ENCODE peak calls at places on chromosomes 7 and 10, in five cellular contexts. Z, V, N, D and Y are unnamed samples.

GRCh38 chr10:24444337-24444736 is 235.4 kb downstream of the KIAA1217 start:
- DNase-seq in N (peak; percentile 62), V (no peak), D (no peak), Z (no peak), Y (peak; percentile 97)

GRCh38 chr7:98244871-98245270 is 7.2 kb downstream of the TECPR1 start:
- DNase-seq in N (no peak), D (no peak), Z (no peak), V (no peak), Y (no peak)

GRCh38 chr10:5071411-5072198 is 22.6 kb upstream of the AKR1C3 start:
- DNase-seq in V (peak; percentile 85), N (no peak), Z (peak; percentile 70), D (peak; percentile 57), Y (peak; percentile 97)

GRCh38 chr10:80471009-80471408 is 16.9 kb downstream of the TSPAN14 start:
- DNase-seq in V (no peak), Z (no peak), N (no peak), D (no peak), Y (no peak)

GRCh38 chr10:12358863-12359647 is 9.7 kb downstream of the CAMK1D start:
- DNase-seq in D (no peak), V (no peak), Z (no peak), N (no peak), Y (no peak)

GRCh38 chr7:20352573-20353304 is 22.0 kb downstream of the ITGB8 start:
- DNase-seq in D (no peak), V (peak; percentile 44), Z (no peak), N (no peak), Y (peak; percentile 71)

GRCh38 chr10:124252097-124252715 is 158.8 kb upstream of the CHST15 start:
- DNase-seq in N (no peak), Z (no peak), D (no peak), V (no peak), Y (no peak)

GRCh38 chr7:77450613-77451012 is 34.5 kb upstream of the GSAP start:
- DNase-seq in Z (no peak), N (no peak), D (no peak), V (no peak), Y (no peak)

GRCh38 chr7:36583318-36583717 is 141.0 kb downstream of the AOAH start:
- DNase-seq in V (no peak), N (no peak), Z (no peak), D (no peak), Y (peak; percentile 61)

GRCh38 chr7:36034020-36034419 is 119.0 kb upstream of the EEPD1 start:
- DNase-seq in D (no peak), V (no peak), Z (no peak), N (no peak), Y (peak; percentile 43)

GRCh38 chr10:26780793-26781601 is 79.8 kb downstream of the ABI1 start:
- DNase-seq in V (peak; percentile 40), D (no peak), N (no peak), Z (no peak), Y (peak; percentile 94)

GRCh38 chr10:74841265-74841973 is 15.0 kb downstream of the KAT6B start:
- DNase-seq in D (no peak), V (no peak), N (no peak), Z (peak; percentile 76), Y (no peak)

GRCh38 chr7:17462059-17462695 is 163.7 kb downstream of the AHR start:
- DNase-seq in N (no peak), D (no peak), Z (no peak), V (no peak), Y (no peak)

DNA sequence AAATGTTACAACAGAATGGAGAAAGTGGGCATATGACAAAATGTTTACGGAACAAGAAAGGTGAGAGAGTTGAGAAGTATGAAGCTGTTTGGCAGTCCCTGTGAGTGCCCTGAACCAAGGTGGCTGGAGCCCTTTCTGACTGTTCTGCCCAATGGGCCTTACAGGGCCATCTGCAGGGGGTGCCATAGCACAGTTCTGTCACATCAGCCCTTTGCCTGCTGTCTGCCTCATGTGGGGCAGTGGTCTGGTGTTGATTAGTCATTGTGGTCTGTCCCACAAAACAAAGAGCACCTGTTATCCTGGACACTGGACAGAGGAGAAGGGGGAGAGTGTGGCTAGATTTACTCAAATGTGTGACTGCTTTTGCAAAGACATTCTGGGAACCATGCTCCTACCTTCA is 51.5 kb upstream of the OSBPL3 start:
- DNase-seq in N (peak; percentile 27), D (no peak), Z (no peak), V (no peak), Y (no peak)
- TF ChIP-seq CTCF in N (peak; percentile 13), D (no peak), Z (no peak), V (no peak), Y (no peak)

GRCh38 chr10:114634607-114634974 is 23.5 kb downstream of the ABLIM1 start:
- DNase-seq in Z (no peak), N (no peak), V (peak; percentile 89), D (no peak), Y (peak; percentile 69)
- H3K4me3 ChIP-seq in Z (no peak overlapping the region), N (no peak overlapping the region), V (no peak overlapping the region), D (no peak overlapping the region), Y (no peak overlapping the region)

DNA sequence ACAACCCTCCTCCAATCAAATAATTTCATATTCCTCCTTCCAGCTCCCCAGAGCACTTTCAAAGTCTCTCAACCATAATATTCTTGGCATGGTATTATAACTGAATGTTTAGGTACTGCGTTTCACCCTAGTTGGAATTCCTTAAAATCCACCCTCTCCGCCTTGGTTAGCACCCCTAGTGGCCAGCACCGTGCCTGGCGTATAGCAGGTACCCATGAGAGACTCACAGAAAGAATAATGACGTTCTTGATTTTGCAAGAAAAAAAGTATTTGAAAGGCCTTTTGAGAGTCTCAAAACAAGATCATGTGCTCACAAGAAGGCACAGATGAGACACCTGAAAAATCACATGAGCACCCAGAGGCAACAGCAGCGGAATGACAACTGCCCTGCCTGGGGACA is 50.8 kb downstream of the GLI3 start:
- DNase-seq in Z (no peak), D (no peak), V (no peak), N (peak; percentile 15), Y (no peak)
- TF ChIP-seq CTCF in Z (no peak), D (no peak), V (peak; percentile 40), N (peak; percentile 87), Y (peak; percentile 46)

GRCh38 chr10:103556383-103557007 is 63.0 kb downstream of the NEURL1 start:
- DNase-seq in V (no peak), D (no peak), Z (no peak), N (no peak), Y (no peak)
- H3K4me3 ChIP-seq in V (no peak overlapping the region), D (peak overlapping the region; percentile 62), Z (no peak overlapping the region), N (no peak overlapping the region), Y (no peak overlapping the region)

DNA sequence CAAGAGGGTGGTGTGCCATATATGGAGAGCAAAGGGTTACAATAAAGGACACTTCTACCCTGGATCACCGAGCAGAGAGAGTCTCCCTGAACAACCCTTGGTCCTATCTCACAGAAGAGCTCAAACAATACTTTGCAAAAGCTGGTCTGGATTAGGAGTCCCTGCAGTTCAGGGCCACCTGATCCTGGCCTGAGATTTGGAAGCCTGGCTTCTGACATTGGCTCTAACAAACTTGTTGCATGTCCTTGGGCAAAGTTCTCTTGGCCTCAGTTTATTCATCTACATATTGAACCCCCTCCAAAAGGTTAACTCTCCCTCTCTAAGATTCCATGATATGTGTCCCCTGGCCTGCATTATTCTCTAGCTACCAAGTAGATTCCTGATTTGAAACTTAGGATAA is 1.7 kb downstream of the RBP4 start:
- DNase-seq in N (no peak), Z (no peak), D (no peak), V (no peak), Y (no peak)
- TF ChIP-seq CTCF in N (no peak), Z (no peak), D (no peak), V (no peak), Y (no peak)

GRCh38 chr7:30646154-30646553 is 36.1 kb downstream of the CRHR2 start:
- DNase-seq in N (no peak), D (no peak), V (no peak), Z (no peak), Y (no peak)

GRCh38 chr7:30647589-30647988 is 34.7 kb downstream of the CRHR2 start:
- DNase-seq in V (no peak), D (no peak), Z (no peak), N (no peak), Y (no peak)

GRCh38 chr7:30645661-30646060 is 36.6 kb downstream of the CRHR2 start:
- DNase-seq in Z (no peak), D (no peak), V (no peak), N (no peak), Y (no peak)

DNA sequence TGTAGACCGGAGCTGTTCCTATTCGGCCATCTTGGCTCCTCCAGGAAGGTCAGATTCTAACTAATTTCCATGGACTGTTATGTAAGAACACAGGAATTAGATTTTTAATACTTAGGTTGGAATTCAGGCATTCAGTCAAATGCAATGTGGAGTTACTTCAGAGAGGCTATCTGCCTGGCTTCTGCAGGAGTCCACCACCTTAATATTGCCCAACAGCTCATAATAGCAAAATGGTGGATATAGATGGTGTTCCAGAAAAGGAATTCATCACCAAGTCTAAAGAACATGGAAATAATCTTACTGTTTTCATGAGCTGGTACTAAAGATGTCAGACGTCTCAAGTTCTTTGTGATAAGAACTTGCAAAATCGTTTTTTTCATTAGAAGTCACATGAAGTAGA is 39.5 kb downstream of the CRHR2 start:
- DNase-seq in D (no peak), Z (no peak), N (no peak), V (no peak), Y (no peak)
- H3K4me3 ChIP-seq in D (peak overlapping the region; percentile 22), Z (no peak overlapping the region), N (no peak overlapping the region), V (no peak overlapping the region), Y (no peak overlapping the region)